ENCODE peak calls at places on chromosome 17, in six cellular contexts. One of them, this sample, is unnamed.

GRCh38 chr17:76026714-76027158 is 370 bp downstream of the EVPL start:
- DNase-seq in HCT116: no peak
- DNase-seq in GM12878: no peak
- DNase-seq in H1: no peak
- DNase-seq in HepG2: no peak
- DNase-seq in K562: no peak
- DNase-seq in this sample: no peak

GRCh38 chr17:67994827-67995567 is 1.3 kb downstream of the C17orf58 start:
- DNase-seq in HCT116: no peak
- DNase-seq in GM12878: no peak
- DNase-seq in H1: no peak
- DNase-seq in HepG2: no peak
- DNase-seq in K562: no peak
- DNase-seq in this sample: no peak

GRCh38 chr17:77832180-77832560 is 126.3 kb upstream of the TNRC6C start:
- DNase-seq in HCT116: no peak
- DNase-seq in GM12878: no peak
- DNase-seq in H1: no peak
- DNase-seq in HepG2: no peak
- DNase-seq in K562: no peak
- DNase-seq in this sample: no peak

GRCh38 chr17:16483021-16483645 is 8.9 kb downstream of the LRRC75A start:
- DNase-seq in HCT116: no peak
- DNase-seq in GM12878: no peak
- DNase-seq in H1: no peak
- DNase-seq in HepG2: no peak
- DNase-seq in K562: no peak
- DNase-seq in this sample: no peak

GRCh38 chr17:68792042-68792685 is 163.0 kb downstream of the ABCA8 start:
- DNase-seq in HCT116: no peak
- DNase-seq in GM12878: no peak
- DNase-seq in H1: no peak
- DNase-seq in HepG2: no peak
- DNase-seq in K562: no peak
- DNase-seq in this sample: no peak

GRCh38 chr17:27326051-27326450 is 32.1 kb downstream of the WSB1 start:
- DNase-seq in HCT116: no peak
- DNase-seq in GM12878: no peak
- DNase-seq in H1: no peak
- DNase-seq in HepG2: no peak
- DNase-seq in K562: no peak
- DNase-seq in this sample: no peak

GRCh38 chr17:69715656-69716055 is 301.2 kb downstream of the MAP2K6 start:
- DNase-seq in HCT116: no peak
- DNase-seq in GM12878: no peak
- DNase-seq in H1: no peak
- DNase-seq in HepG2: no peak
- DNase-seq in K562: no peak
- DNase-seq in this sample: no peak

GRCh38 chr17:50062323-50063243 is 6.7 kb downstream of the ITGA3 start:
- DNase-seq in HCT116: peak; percentile 91
- DNase-seq in GM12878: no peak
- DNase-seq in H1: no peak
- DNase-seq in HepG2: no peak
- DNase-seq in K562: no peak
- DNase-seq in this sample: no peak

GRCh38 chr17:73293480-73293911 is 18.3 kb downstream of the CDC42EP4 start:
- DNase-seq in HCT116: peak; percentile 78
- DNase-seq in GM12878: no peak
- DNase-seq in H1: no peak
- DNase-seq in HepG2: no peak
- DNase-seq in K562: no peak
- DNase-seq in this sample: no peak

GRCh38 chr17:27984816-27985215 is 57.7 kb upstream of the NLK start:
- DNase-seq in HCT116: no peak
- DNase-seq in GM12878: no peak
- DNase-seq in H1: no peak
- DNase-seq in HepG2: no peak
- DNase-seq in K562: no peak
- DNase-seq in this sample: no peak

GRCh38 chr17:46726106-46726670 is 92.3 kb downstream of the WNT3 start:
- DNase-seq in HCT116: no peak
- DNase-seq in GM12878: no peak
- DNase-seq in H1: no peak
- DNase-seq in HepG2: no peak
- DNase-seq in K562: no peak
- DNase-seq in this sample: no peak

GRCh38 chr17:34443832-34444469 is 80.9 kb upstream of the CCL1 start:
- DNase-seq in HCT116: no peak
- DNase-seq in GM12878: no peak
- DNase-seq in H1: no peak
- DNase-seq in HepG2: peak; percentile 9
- DNase-seq in K562: peak; percentile 24
- DNase-seq in this sample: no peak

GRCh38 chr17:15408803-15409202 is 58.6 kb downstream of the CDRT4 start:
- DNase-seq in HCT116: no peak
- DNase-seq in GM12878: no peak
- DNase-seq in H1: no peak
- DNase-seq in HepG2: no peak
- DNase-seq in K562: no peak
- DNase-seq in this sample: no peak

GRCh38 chr17:43467981-43468541 is 15.7 kb upstream of the DHX8 start:
- DNase-seq in HCT116: no peak
- DNase-seq in GM12878: no peak
- DNase-seq in H1: no peak
- DNase-seq in HepG2: no peak
- DNase-seq in K562: no peak
- DNase-seq in this sample: no peak

GRCh38 chr17:27283057-27283456 is 10.9 kb upstream of the WSB1 start:
- DNase-seq in HCT116: no peak
- DNase-seq in GM12878: no peak
- DNase-seq in H1: no peak
- DNase-seq in HepG2: no peak
- DNase-seq in K562: no peak
- DNase-seq in this sample: no peak

GRCh38 chr17:66240013-66240412 is 10.8 kb upstream of the APOH start:
- DNase-seq in HCT116: no peak
- DNase-seq in GM12878: no peak
- DNase-seq in H1: no peak
- DNase-seq in HepG2: no peak
- DNase-seq in K562: no peak
- DNase-seq in this sample: no peak

GRCh38 chr17:43844241-43844640 is 2.7 kb upstream of the CD300LG start:
- DNase-seq in HCT116: no peak
- DNase-seq in GM12878: no peak
- DNase-seq in H1: no peak
- DNase-seq in HepG2: no peak
- DNase-seq in K562: no peak
- DNase-seq in this sample: no peak

GRCh38 chr17:34998205-34998604 is 17.9 kb downstream of the LIG3 start:
- DNase-seq in HCT116: peak; percentile 38
- DNase-seq in GM12878: peak; percentile 40
- DNase-seq in H1: peak; percentile 31
- DNase-seq in HepG2: peak; percentile 56
- DNase-seq in K562: peak; percentile 76
- DNase-seq in this sample: no peak

GRCh38 chr17:27049104-27049784 is 244.7 kb upstream of the WSB1 start:
- DNase-seq in HCT116: no peak
- DNase-seq in GM12878: no peak
- DNase-seq in H1: no peak
- DNase-seq in HepG2: no peak
- DNase-seq in K562: no peak
- DNase-seq in this sample: no peak

GRCh38 chr17:27407916-27408846 is 48.1 kb upstream of the KSR1 start:
- DNase-seq in HCT116: peak; percentile 7
- DNase-seq in GM12878: no peak
- DNase-seq in H1: no peak
- DNase-seq in HepG2: peak; percentile 9
- DNase-seq in K562: no peak
- DNase-seq in this sample: peak; percentile 39

GRCh38 chr17:61314368-61315078 is 85.1 kb upstream of the TBX2 start:
- DNase-seq in HCT116: no peak
- DNase-seq in GM12878: no peak
- DNase-seq in H1: no peak
- DNase-seq in HepG2: no peak
- DNase-seq in K562: no peak
- DNase-seq in this sample: no peak

GRCh38 chr17:20952183-20952582 is 90.6 kb downstream of the USP22 start:
- DNase-seq in HCT116: no peak
- DNase-seq in GM12878: no peak
- DNase-seq in H1: no peak
- DNase-seq in HepG2: no peak
- DNase-seq in K562: no peak
- DNase-seq in this sample: no peak

GRCh38 chr17:20961551-20961950 is 81.3 kb downstream of the USP22 start:
- DNase-seq in HCT116: no peak
- DNase-seq in GM12878: no peak
- DNase-seq in H1: no peak
- DNase-seq in HepG2: no peak
- DNase-seq in K562: no peak
- DNase-seq in this sample: no peak

GRCh38 chr17:20960871-20961270 is 81.9 kb downstream of the USP22 start:
- DNase-seq in HCT116: no peak
- DNase-seq in GM12878: no peak
- DNase-seq in H1: no peak
- DNase-seq in HepG2: no peak
- DNase-seq in K562: no peak
- DNase-seq in this sample: no peak

GRCh38 chr17:20954794-20955193 is 88.0 kb downstream of the USP22 start:
- DNase-seq in HCT116: no peak
- DNase-seq in GM12878: no peak
- DNase-seq in H1: no peak
- DNase-seq in HepG2: no peak
- DNase-seq in K562: no peak
- DNase-seq in this sample: no peak

DNA sequence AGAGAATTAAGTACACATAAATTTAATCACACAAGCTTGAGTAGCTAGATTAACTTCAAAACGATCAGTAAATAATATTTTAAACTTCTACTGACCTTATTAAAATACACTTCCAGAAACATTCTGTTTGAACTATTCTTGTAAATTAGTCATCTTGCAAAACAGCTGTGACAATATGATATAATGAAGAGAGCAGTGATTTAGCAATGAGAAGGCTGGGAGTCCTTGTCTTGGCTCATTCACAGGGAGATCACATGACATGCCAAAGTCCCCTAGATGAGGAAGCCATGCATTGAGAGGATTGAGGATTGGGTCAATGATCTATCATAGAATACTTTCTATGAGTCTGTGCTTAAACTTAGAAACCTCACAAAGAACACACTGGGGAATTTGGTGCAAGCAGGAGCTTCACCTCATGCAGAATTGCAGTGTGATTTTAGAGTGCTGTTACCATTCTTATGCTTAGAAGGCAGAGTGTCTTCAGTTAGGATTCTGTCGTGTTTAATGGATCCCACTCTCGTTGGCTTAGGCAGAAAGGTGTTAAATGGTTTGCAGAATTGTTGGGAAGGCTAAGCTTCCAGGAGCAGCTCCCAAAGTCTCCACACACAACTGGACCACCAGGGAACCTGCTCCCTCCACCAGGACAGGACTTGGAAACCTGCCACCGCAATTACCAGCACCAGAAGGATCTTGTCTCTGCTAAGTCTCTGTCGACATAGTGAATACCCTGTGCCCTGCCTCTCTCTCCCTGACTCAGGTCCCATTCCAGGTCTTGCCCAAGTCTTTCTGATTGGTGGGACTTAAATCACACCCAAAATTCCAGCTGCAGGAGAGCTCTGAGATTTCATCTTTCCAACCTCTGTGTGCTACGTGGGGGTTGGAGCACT is 87.1 kb downstream of the USP22 start:
- DNase-seq in HCT116: no peak
- DNase-seq in GM12878: no peak
- DNase-seq in H1: no peak
- DNase-seq in HepG2: peak; percentile 4
- DNase-seq in K562: no peak
- DNase-seq in this sample: no peak
- TF ChIP-seq YY1 in HCT116: no peak
- TF ChIP-seq YY1 in GM12878: no peak
- TF ChIP-seq YY1 in H1: no peak
- TF ChIP-seq YY1 in HepG2: no peak
- TF ChIP-seq YY1 in K562: no peak
- TF ChIP-seq YY1 in this sample: no peak

DNA sequence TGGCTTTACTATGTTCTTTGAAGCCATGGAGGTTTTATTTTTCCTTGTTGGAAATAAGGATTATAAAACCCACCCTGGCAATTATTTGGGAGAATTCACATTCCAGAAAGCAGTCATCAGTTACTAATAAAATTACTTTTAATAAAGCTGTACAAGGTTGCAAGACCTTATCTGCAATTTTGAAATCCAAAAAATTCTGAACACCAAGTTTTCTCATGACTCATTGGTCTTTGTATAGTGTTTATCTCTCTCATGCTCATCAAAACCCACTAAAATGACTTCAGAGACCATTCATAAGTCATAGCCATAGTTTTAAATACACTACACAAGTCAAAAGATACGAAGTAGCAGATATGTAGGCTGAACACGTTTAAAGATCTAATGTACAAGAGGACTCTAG is 6.0 kb upstream of the KRT38 start:
- DNase-seq in HCT116: no peak
- DNase-seq in GM12878: no peak
- DNase-seq in H1: no peak
- DNase-seq in HepG2: no peak
- DNase-seq in K562: no peak
- DNase-seq in this sample: no peak
- TF ChIP-seq ZNF274 in HCT116: no peak
- TF ChIP-seq ZNF274 in GM12878: no peak
- TF ChIP-seq ZNF274 in H1: no peak
- TF ChIP-seq ZNF274 in HepG2: no peak
- TF ChIP-seq ZNF274 in K562: no peak
- TF ChIP-seq ZNF274 in this sample: no peak

GRCh38 chr17:79993390-79994221 is 42.1 kb downstream of the TBC1D16 start:
- DNase-seq in HCT116: no peak
- DNase-seq in GM12878: no peak
- DNase-seq in H1: peak; percentile 41
- DNase-seq in HepG2: peak; percentile 99
- DNase-seq in K562: no peak
- DNase-seq in this sample: no peak
- TF ChIP-seq YY1 in HCT116: no peak
- TF ChIP-seq YY1 in GM12878: no peak
- TF ChIP-seq YY1 in H1: no peak
- TF ChIP-seq YY1 in HepG2: peak; percentile 49
- TF ChIP-seq YY1 in K562: no peak
- TF ChIP-seq YY1 in this sample: no peak

DNA sequence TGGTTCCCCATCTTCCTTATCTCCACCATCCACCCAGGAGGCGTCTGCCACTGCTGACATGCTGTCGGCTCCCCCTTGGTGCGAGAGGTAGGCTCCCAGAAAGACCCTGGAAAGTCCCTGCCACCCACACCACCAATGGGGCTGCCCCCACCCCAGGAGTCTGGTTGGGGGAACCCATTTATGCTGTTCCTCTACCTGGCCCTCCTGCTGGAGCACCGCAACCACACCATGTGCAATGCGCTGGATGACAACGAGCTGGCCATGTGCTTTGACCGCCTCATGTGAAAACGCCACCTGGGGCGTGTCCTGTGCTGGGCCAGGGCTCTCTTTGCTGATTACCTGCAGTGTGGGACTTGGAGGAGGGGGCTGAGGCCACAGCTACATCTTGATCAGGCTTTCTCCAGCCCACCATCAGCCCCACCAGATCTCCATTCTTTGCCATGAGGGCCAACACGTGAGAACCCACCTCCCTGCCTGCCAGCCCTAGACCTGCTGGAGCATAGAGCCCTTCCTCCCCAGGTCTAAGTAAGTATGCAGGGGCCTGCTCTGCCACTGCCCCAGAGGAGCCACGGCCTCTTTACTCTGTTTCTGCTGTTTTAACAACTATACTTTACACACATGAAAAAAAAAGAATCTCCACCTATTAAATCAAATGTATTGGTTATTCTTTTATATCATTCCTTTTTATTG is 7.9 kb upstream of the ALDH3A1 start:
- DNase-seq in HCT116: no peak
- DNase-seq in GM12878: no peak
- DNase-seq in H1: no peak
- DNase-seq in HepG2: no peak
- DNase-seq in K562: no peak
- DNase-seq in this sample: no peak
- TF ChIP-seq ZNF274 in HCT116: no peak
- TF ChIP-seq ZNF274 in GM12878: no peak
- TF ChIP-seq ZNF274 in H1: no peak
- TF ChIP-seq ZNF274 in HepG2: no peak
- TF ChIP-seq ZNF274 in K562: no peak
- TF ChIP-seq ZNF274 in this sample: no peak